ENCODE peak calls at places on chromosomes 13 and 19, in seven cellular contexts. N is heart right ventricle, R is tibial artery, T is astrocyte, X is esophagus squamous epithelium, C is heart left ventricle, E is thoracic aorta. P is an unnamed sample.

GRCh38 chr13:87669379-87669978 is 1.7 kb upstream of the SLITRK5 start:
- DNase-seq in T (no peak), N (no peak), E (no peak), R (no peak), X (no peak), C (no peak), P (no peak)

GRCh38 chr13:112588490-112589297 is 741 bp upstream of the TUBGCP3 start:
- DNase-seq in N (no peak), X (no peak), T (no peak), E (no peak), C (no peak), R (no peak), P (no peak)

GRCh38 chr13:63367522-63368198 is 1952.0 kb upstream of the PCDH20 start:
- DNase-seq in X (no peak), N (no peak), T (no peak), E (no peak), C (no peak), R (no peak), P (no peak)

GRCh38 chr13:106499905-106500304 is 35.6 kb downstream of the EFNB2 start:
- DNase-seq in T (peak), N (no peak), X (no peak), C (no peak), R (no peak), E (no peak), P (no peak)

GRCh38 chr13:112450567-112451240 is 74.5 kb downstream of the SPACA7 start:
- DNase-seq in T (no peak), R (peak), X (no peak), C (no peak), N (no peak), E (no peak), P (no peak)

GRCh38 chr13:62357887-62358645 is 942.4 kb upstream of the PCDH20 start:
- DNase-seq in R (no peak), T (peak), X (no peak), E (no peak), N (no peak), C (no peak), P (no peak)

GRCh38 chr19:12092065-12092867 is 27.7 kb downstream of the ZNF844 start:
- DNase-seq in R (peak), T (peak), X (peak), N (peak), E (peak), C (peak), P (peak)

GRCh38 chr19:512548-513365 is 5.5 kb downstream of the TPGS1 start:
- DNase-seq in E (no peak), X (no peak), T (no peak), R (no peak), N (no peak), C (peak), P (peak)

GRCh38 chr19:28697308-28697707 is 515.6 kb downstream of the UQCRFS1 start:
- DNase-seq in E (no peak), R (no peak), T (no peak), C (no peak), X (no peak), N (no peak), P (no peak)

GRCh38 chr19:18672606-18673337 is 10.7 kb upstream of the CRTC1 start:
- DNase-seq in T (peak), X (no peak), N (no peak), E (no peak), C (no peak), R (peak), P (no peak)

GRCh38 chr13:49300716-49301589 is 53.2 kb downstream of the CDADC1 start:
- DNase-seq in C (peak), E (no peak), X (no peak), R (peak), N (peak), T (peak), P (peak)

GRCh38 chr19:53662209-53662608 is 30.4 kb downstream of the DPRX start:
- DNase-seq in R (no peak), C (no peak), E (no peak), N (no peak), T (no peak), X (no peak), P (no peak)

GRCh38 chr13:45799451-45799850 is 52.1 kb downstream of the SIAH3 start:
- DNase-seq in E (no peak), C (peak), R (no peak), T (no peak), N (no peak), X (no peak), P (no peak)

GRCh38 chr19:44552324-44552723 is 22.8 kb upstream of the CEACAM20 start:
- DNase-seq in N (no peak), E (no peak), X (no peak), R (no peak), C (no peak), T (no peak), P (peak)

GRCh38 chr13:99027661-99028425 is 50.0 kb upstream of the DOCK9 start:
- DNase-seq in X (no peak), C (no peak), R (no peak), N (no peak), E (no peak), T (no peak), P (peak)

GRCh38 chr19:38975861-38976271 is 324 bp upstream of the FBXO17 start:
- DNase-seq in E (no peak), T (peak), C (no peak), X (no peak), R (no peak), N (no peak), P (no peak)
- H3K4me3 ChIP-seq in E (peak), T (peak), C (peak), X (peak), R (peak), N (peak), P (peak)

GRCh38 chr19:45575216-45575615 is 9.4 kb downstream of the OPA3 start:
- DNase-seq in N (no peak), R (no peak), E (no peak), X (no peak), C (no peak), T (no peak), P (no peak)

GRCh38 chr19:45581576-45581975 is 3.0 kb downstream of the OPA3 start:
- DNase-seq in R (no peak), N (no peak), T (no peak), E (no peak), X (no peak), C (peak), P (no peak)

GRCh38 chr19:45577111-45577905 is 7.3 kb downstream of the OPA3 start:
- DNase-seq in C (peak), T (peak), R (no peak), N (no peak), E (no peak), X (no peak), P (no peak)

GRCh38 chr19:45576682-45577081 is 7.9 kb downstream of the OPA3 start:
- DNase-seq in R (no peak), T (no peak), C (no peak), N (no peak), X (no peak), E (no peak), P (no peak)

GRCh38 chr19:45578861-45579260 is 5.7 kb downstream of the OPA3 start:
- DNase-seq in R (no peak), C (no peak), X (no peak), T (no peak), E (no peak), N (no peak), P (no peak)
- H3K27ac ChIP-seq in R (no peak), C (no peak), X (peak), T (no peak), E (no peak), N (no peak), P (no peak)

GRCh38 chr13:110419391-110419791 is 112.3 kb downstream of the COL4A2 start:
- DNase-seq in E (no peak), C (no peak), R (no peak), T (peak), N (peak), X (no peak), P (no peak)
- TF ChIP-seq CTCF in E (no peak), C (no peak), R (no peak), T (no peak), N (no peak), X (no peak), P (no peak)

GRCh38 chr19:1854032-1854541 is 5.8 kb upstream of the REXO1 start:
- DNase-seq in E (no peak), R (no peak), X (no peak), N (no peak), C (no peak), T (no peak), P (no peak)
- H3K4me3 ChIP-seq in E (no peak), R (no peak), X (peak), N (peak), C (no peak), T (no peak), P (no peak)

GRCh38 chr19:33208371-33208770 is 14.2 kb downstream of the LRP3 start:
- DNase-seq in T (no peak), C (peak), E (no peak), N (no peak), R (no peak), X (no peak), P (no peak)

GRCh38 chr19:33210266-33210940 is 15.2 kb downstream of the SLC7A10 start:
- DNase-seq in X (no peak), N (no peak), C (no peak), T (no peak), E (no peak), R (no peak), P (no peak)

GRCh38 chr19:33208904-33209843 is 15.0 kb downstream of the LRP3 start:
- DNase-seq in C (peak), N (no peak), X (no peak), E (no peak), T (no peak), R (no peak), P (no peak)

GRCh38 chr19:33207903-33208302 is 13.8 kb downstream of the LRP3 start:
- DNase-seq in R (no peak), E (no peak), X (no peak), C (no peak), N (no peak), T (no peak), P (no peak)

GRCh38 chr19:33209844-33210230 is 15.7 kb downstream of the LRP3 start:
- DNase-seq in E (no peak), T (no peak), X (no peak), N (no peak), C (no peak), R (no peak), P (no peak)
- H3K27ac ChIP-seq in E (no peak), T (no peak), X (no peak), N (no peak), C (no peak), R (no peak), P (no peak)